ENCODE peak calls at places on chromosomes 5 and 9, in nine cellular contexts. H is HEK293T; S is hepatic stellate cell; T is stimulated activated CD4-positive, alpha-beta T cell treated with anti-CD3 and anti-CD28 coated beads, Interleukin-2, amount 100 ng/mL, for 48 hours; L is HuH-7; V is fibroblast of lung; O is GM19239; Q is B cell; Z is kidney glomerular epithelial cell. P is an unnamed sample.

GRCh38 chr5:14273207-14273767 is 130.1 kb downstream of the TRIO start:
- DNase-seq in V (no peak), Q (no peak), O (no peak), H (no peak), S (no peak), L (no peak), Z (no peak), T (no peak), P (no peak)

GRCh38 chr5:142821027-142821732 is 51.0 kb downstream of the ARHGAP26 start:
- DNase-seq in S (no peak), Q (no peak), V (no peak), T (no peak), H (no peak), Z (no peak), O (no peak), L (no peak), P (no peak)

GRCh38 chr5:88979244-88979643 is 96.3 kb upstream of the MEF2C start:
- DNase-seq in S (no peak), V (peak; percentile 15), L (no peak), Z (no peak), H (no peak), Q (peak; percentile 51), T (no peak), O (no peak), P (no peak)

GRCh38 chr9:98860871-98861293 is 53.4 kb downstream of the GALNT12 start:
- DNase-seq in O (no peak), V (peak; percentile 98), Z (no peak), H (peak; percentile 23), T (no peak), L (no peak), S (peak; percentile 93), Q (no peak), P (peak; percentile 76)

GRCh38 chr5:160960592-160960991 is 108.6 kb upstream of the ATP10B start:
- DNase-seq in S (no peak), Z (no peak), O (no peak), L (no peak), V (no peak), T (no peak), H (no peak), Q (no peak), P (no peak)

GRCh38 chr9:72863456-72864094 is 89.3 kb downstream of the ALDH1A1 start:
- DNase-seq in L (no peak), H (no peak), S (no peak), Q (no peak), T (no peak), O (no peak), V (no peak), Z (no peak), P (no peak)

GRCh38 chr9:122383992-122384461 is 13.2 kb downstream of the PTGS1 start:
- DNase-seq in T (no peak), Q (no peak), L (no peak), S (peak; percentile 70), V (peak; percentile 42), O (no peak), H (no peak), Z (no peak), P (no peak)

GRCh38 chr5:4233671-4234070 is 638.0 kb downstream of the IRX1 start:
- DNase-seq in Z (no peak), L (no peak), S (no peak), Q (no peak), H (no peak), O (no peak), T (no peak), V (no peak), P (no peak)

GRCh38 chr9:18060304-18060934 is 413.5 kb upstream of the ADAMTSL1 start:
- DNase-seq in T (no peak), Q (no peak), L (no peak), Z (no peak), S (no peak), O (no peak), H (no peak), V (peak; percentile 3), P (no peak)

GRCh38 chr9:94250456-94250855 is 8.6 kb upstream of the ZNF169 start:
- DNase-seq in S (no peak), H (no peak), L (no peak), T (no peak), Q (no peak), V (no peak), O (no peak), Z (no peak), P (no peak)

GRCh38 chr9:110691002-110691549 is 22.5 kb downstream of the MUSK start:
- DNase-seq in T (peak; percentile 0), L (no peak), Z (no peak), O (no peak), Q (no peak), V (peak; percentile 27), S (no peak), H (no peak), P (no peak)

GRCh38 chr9:89080193-89080592 is 88.9 kb downstream of the S1PR3 start:
- DNase-seq in S (no peak), Q (no peak), V (peak; percentile 80), T (no peak), L (no peak), Z (no peak), H (no peak), O (no peak), P (peak; percentile 79)

GRCh38 chr5:150298701-150299451 is 3.8 kb downstream of the ARSI start:
- DNase-seq in Q (no peak), L (no peak), Z (peak; percentile 60), T (no peak), H (no peak), S (peak; percentile 96), V (peak; percentile 97), O (no peak), P (no peak)

GRCh38 chr5:9869616-9870288 is 239.6 kb upstream of the TAS2R1 start:
- DNase-seq in O (no peak), Z (peak; percentile 68), V (peak; percentile 56), T (no peak), H (no peak), Q (no peak), S (peak; percentile 34), L (no peak), P (no peak)

GRCh38 chr9:131181091-131181681 is 55.8 kb downstream of the NUP214 start:
- DNase-seq in T (no peak), V (no peak), S (no peak), Q (no peak), H (no peak), L (no peak), O (no peak), Z (no peak), P (no peak)

GRCh38 chr5:153552886-153553285 is 62.4 kb downstream of the GRIA1 start:
- DNase-seq in S (no peak), L (no peak), Z (no peak), V (no peak), Q (no peak), T (no peak), O (no peak), H (no peak), P (no peak)

GRCh38 chr5:72959257-72959656 is 3.4 kb downstream of the FCHO2 start:
- DNase-seq in Z (no peak), S (no peak), H (no peak), V (no peak), L (no peak), T (no peak), O (no peak), Q (no peak), P (no peak)

GRCh38 chr9:20642045-20642444 is 19.7 kb upstream of the MLLT3 start:
- DNase-seq in Q (no peak), S (no peak), V (no peak), Z (no peak), L (no peak), O (no peak), T (no peak), H (no peak), P (no peak)

GRCh38 chr5:177491429-177491945 is 5.9 kb downstream of the PDLIM7 start:
- DNase-seq in O (no peak), L (peak; percentile 98), Q (no peak), Z (no peak), H (peak; percentile 93), S (no peak), V (no peak), T (peak; percentile 56), P (no peak)

GRCh38 chr9:3043369-3043768 is 199.5 kb upstream of the PUM3 start:
- DNase-seq in V (no peak), O (no peak), Z (peak; percentile 26), L (no peak), S (peak; percentile 4), T (no peak), Q (no peak), H (no peak), P (no peak)

GRCh38 chr5:14110680-14111079 is 32.5 kb upstream of the TRIO start:
- DNase-seq in O (no peak), S (no peak), Q (no peak), T (no peak), H (no peak), L (no peak), V (peak; percentile 75), Z (no peak), P (no peak)

GRCh38 chr9:125593581-125593980 is 113.4 kb downstream of the MAPKAP1 start:
- DNase-seq in V (no peak), S (no peak), T (no peak), O (no peak), H (no peak), Z (no peak), Q (no peak), L (no peak), P (no peak)

GRCh38 chr9:131678499-131679111 is 61.3 kb downstream of the RAPGEF1 start:
- DNase-seq in O (peak; percentile 60), T (peak; percentile 64), Q (peak; percentile 89), H (peak; percentile 62), L (peak; percentile 42), S (peak; percentile 91), V (peak; percentile 96), Z (peak; percentile 58), P (peak; percentile 79)

GRCh38 chr5:170225326-170226137 is 7.3 kb upstream of the C5orf58 start:
- DNase-seq in Q (peak; percentile 73), O (peak; percentile 57), T (peak; percentile 69), L (peak; percentile 44), Z (peak; percentile 38), S (peak; percentile 57), H (peak; percentile 79), V (peak; percentile 69), P (peak; percentile 72)

GRCh38 chr9:13033959-13034695 is 245.4 kb downstream of the MPDZ start:
- DNase-seq in Q (no peak), V (peak; percentile 76), H (peak; percentile 65), T (no peak), O (peak; percentile 5), S (peak; percentile 74), Z (peak; percentile 75), L (peak; percentile 52), P (peak; percentile 65)

GRCh38 chr5:61277190-61277589 is 54.9 kb upstream of the ZSWIM6 start:
- DNase-seq in L (peak; percentile 13), Q (no peak), O (no peak), S (peak; percentile 19), T (no peak), V (peak; percentile 61), Z (no peak), H (no peak), P (no peak)